ENCODE peak calls at places on chromosomes 6 and 20, in nine cellular contexts. S is stimulated activated CD8-positive, alpha-beta memory T cell treated with anti-CD3 and anti-CD28 coated beads, Interleukin-12 subunit alpha, Interleukin-12 subunit beta, amount 100 ng/mL, for 1 hour; U is ACHN; P is GM03348; N is GM20000; J is tibial artery; V is PC-9; E is kidney tubule cell; K is NCI-H146. W is an unnamed sample.

GRCh38 chr6:24890471-24890870 is 45.3 kb downstream of the RIPOR2 start:
- DNase-seq in S (no peak), U (no peak), P (no peak), N (no peak), J (no peak), V (no peak), E (no peak), K (no peak), W (no peak)

GRCh38 chr6:36688534-36689075 is 9.0 kb upstream of the RAB44 start:
- DNase-seq in S (no peak), U (no peak), P (no peak), N (no peak), J (no peak), V (no peak), E (peak; percentile 37), K (no peak), W (no peak)

GRCh38 chr20:41476013-41476441 is 109.4 kb upstream of the EMILIN3 start:
- DNase-seq in S (no peak), U (no peak), P (peak; percentile 75), N (no peak), J (no peak), V (peak; percentile 34), E (peak; percentile 12), K (peak; percentile 79), W (no peak)

GRCh38 chr6:102619585-102619984 is 1226.1 kb downstream of the GRIK2 start:
- DNase-seq in S (no peak), U (peak; percentile 18), P (peak; percentile 4), N (peak; percentile 2), J (no peak), V (no peak), E (peak; percentile 1), K (peak; percentile 7), W (peak; percentile 6)

GRCh38 chr6:123636282-123636681 is 468 bp downstream of the TRDN start:
- DNase-seq in S (no peak), U (no peak), P (no peak), N (no peak), J (no peak), V (no peak), E (no peak), K (no peak), W (no peak)

GRCh38 chr20:38460040-38460623 is 12.5 kb upstream of the RALGAPB start:
- DNase-seq in S (no peak), U (peak; percentile 78), P (no peak), N (no peak), J (no peak), V (peak; percentile 65), E (peak; percentile 91), K (peak; percentile 63), W (peak; percentile 63)

GRCh38 chr6:116424001-116424400 is 37.2 kb upstream of the CALHM6 start:
- DNase-seq in S (no peak), U (no peak), P (peak; percentile 32), N (no peak), J (no peak), V (no peak), E (peak; percentile 68), K (no peak), W (no peak)

GRCh38 chr6:122116105-122116504 is 283.3 kb upstream of the HSF2 start:
- DNase-seq in S (no peak), U (no peak), P (no peak), N (no peak), J (no peak), V (no peak), E (no peak), K (no peak), W (no peak)

GRCh38 chr6:136526196-136526930 is 23.9 kb downstream of the MAP7 start:
- DNase-seq in S (no peak), U (peak; percentile 73), P (peak; percentile 83), N (peak; percentile 24), J (peak; percentile 46), V (no peak), E (peak; percentile 68), K (peak; percentile 85), W (no peak)

GRCh38 chr6:150622476-150622875 is 22.8 kb downstream of the PLEKHG1 start:
- DNase-seq in S (no peak), U (no peak), P (no peak), N (no peak), J (no peak), V (no peak), E (no peak), K (no peak), W (no peak)

GRCh38 chr6:77228279-77228678 is 235.0 kb downstream of the HTR1B start:
- DNase-seq in S (no peak), U (no peak), P (no peak), N (no peak), J (no peak), V (no peak), E (no peak), K (no peak), W (no peak)

W was measured in RPMI8226.